ENCODE peak calls at places on chromosomes 11 and 22, in ten cellular contexts. One of them, this sample, is unnamed.

GRCh38 chr11:118901494-118902335 is 18.0 kb downstream of the CXCR5 start:
- DNase-seq in astrocyte of the cerebellum: no peak
- DNase-seq in tibial artery: peak
- DNase-seq in activated CD4-positive, alpha-beta T cell treated with anti-CD3 and anti-CD28 coated beads, Interleukin-2, amount 50 U/mL, for 24 hours: no peak
- DNase-seq in epithelial cell of esophagus: no peak
- DNase-seq in NCI-H1417: no peak
- DNase-seq in astrocyte: no peak
- DNase-seq in foreskin fibroblast: peak
- DNase-seq in A673: no peak
- DNase-seq in T-cell: no peak
- DNase-seq in this sample: no peak

GRCh38 chr11:46253258-46254134 is 24.0 kb upstream of the CREB3L1 start:
- DNase-seq in activated CD4-positive, alpha-beta T cell treated with anti-CD3 and anti-CD28 coated beads, Interleukin-2, amount 50 U/mL, for 24 hours: no peak
- DNase-seq in astrocyte of the cerebellum: no peak
- DNase-seq in T-cell: no peak
- DNase-seq in tibial artery: no peak
- DNase-seq in A673: no peak
- DNase-seq in foreskin fibroblast: peak
- DNase-seq in NCI-H1417: no peak
- DNase-seq in epithelial cell of esophagus: no peak
- DNase-seq in astrocyte: no peak
- DNase-seq in this sample: no peak

GRCh38 chr22:19215360-19215759 is 36.8 kb upstream of the SLC25A1 start:
- DNase-seq in epithelial cell of esophagus: no peak
- DNase-seq in NCI-H1417: no peak
- DNase-seq in foreskin fibroblast: no peak
- DNase-seq in astrocyte: no peak
- DNase-seq in A673: no peak
- DNase-seq in activated CD4-positive, alpha-beta T cell treated with anti-CD3 and anti-CD28 coated beads, Interleukin-2, amount 50 U/mL, for 24 hours: no peak
- DNase-seq in T-cell: no peak
- DNase-seq in tibial artery: no peak
- DNase-seq in astrocyte of the cerebellum: no peak
- DNase-seq in this sample: no peak

GRCh38 chr11:103111400-103111799 is 2.2 kb downstream of the DYNC2H1 start:
- DNase-seq in astrocyte: no peak
- DNase-seq in foreskin fibroblast: no peak
- DNase-seq in epithelial cell of esophagus: no peak
- DNase-seq in activated CD4-positive, alpha-beta T cell treated with anti-CD3 and anti-CD28 coated beads, Interleukin-2, amount 50 U/mL, for 24 hours: no peak
- DNase-seq in A673: no peak
- DNase-seq in tibial artery: no peak
- DNase-seq in astrocyte of the cerebellum: no peak
- DNase-seq in T-cell: no peak
- DNase-seq in NCI-H1417: no peak
- DNase-seq in this sample: no peak

GRCh38 chr11:26993965-26994446 is at the start of gene FIBIN:
- DNase-seq in foreskin fibroblast: peak
- DNase-seq in astrocyte of the cerebellum: no peak
- DNase-seq in tibial artery: peak
- DNase-seq in epithelial cell of esophagus: peak
- DNase-seq in T-cell: no peak
- DNase-seq in NCI-H1417: no peak
- DNase-seq in astrocyte: peak
- DNase-seq in A673: peak
- DNase-seq in activated CD4-positive, alpha-beta T cell treated with anti-CD3 and anti-CD28 coated beads, Interleukin-2, amount 50 U/mL, for 24 hours: no peak
- DNase-seq in this sample: no peak

GRCh38 chr11:108398439-108398838 is 68.9 kb downstream of the C11orf65 start:
- DNase-seq in activated CD4-positive, alpha-beta T cell treated with anti-CD3 and anti-CD28 coated beads, Interleukin-2, amount 50 U/mL, for 24 hours: no peak
- DNase-seq in T-cell: no peak
- DNase-seq in tibial artery: no peak
- DNase-seq in epithelial cell of esophagus: no peak
- DNase-seq in astrocyte: no peak
- DNase-seq in astrocyte of the cerebellum: no peak
- DNase-seq in foreskin fibroblast: no peak
- DNase-seq in NCI-H1417: no peak
- DNase-seq in A673: no peak
- DNase-seq in this sample: no peak

GRCh38 chr11:29482510-29482909 is 534.3 kb downstream of the KCNA4 start:
- DNase-seq in NCI-H1417: no peak
- DNase-seq in activated CD4-positive, alpha-beta T cell treated with anti-CD3 and anti-CD28 coated beads, Interleukin-2, amount 50 U/mL, for 24 hours: no peak
- DNase-seq in epithelial cell of esophagus: no peak
- DNase-seq in tibial artery: no peak
- DNase-seq in T-cell: no peak
- DNase-seq in astrocyte: no peak
- DNase-seq in astrocyte of the cerebellum: no peak
- DNase-seq in foreskin fibroblast: no peak
- DNase-seq in A673: no peak
- DNase-seq in this sample: no peak

GRCh38 chr22:29820941-29821789 is 16.9 kb downstream of the ASCC2 start:
- DNase-seq in A673: peak
- DNase-seq in astrocyte: peak
- DNase-seq in astrocyte of the cerebellum: peak
- DNase-seq in T-cell: peak
- DNase-seq in activated CD4-positive, alpha-beta T cell treated with anti-CD3 and anti-CD28 coated beads, Interleukin-2, amount 50 U/mL, for 24 hours: no peak
- DNase-seq in foreskin fibroblast: peak
- DNase-seq in epithelial cell of esophagus: peak
- DNase-seq in tibial artery: peak
- DNase-seq in NCI-H1417: peak
- DNase-seq in this sample: peak

GRCh38 chr11:88231894-88232482 is 56.7 kb upstream of the RAB38 start:
- DNase-seq in astrocyte: peak
- DNase-seq in tibial artery: no peak
- DNase-seq in activated CD4-positive, alpha-beta T cell treated with anti-CD3 and anti-CD28 coated beads, Interleukin-2, amount 50 U/mL, for 24 hours: no peak
- DNase-seq in foreskin fibroblast: peak
- DNase-seq in T-cell: peak
- DNase-seq in NCI-H1417: peak
- DNase-seq in astrocyte of the cerebellum: peak
- DNase-seq in A673: peak
- DNase-seq in epithelial cell of esophagus: peak
- DNase-seq in this sample: no peak

GRCh38 chr11:124536520-124536919 is 6.9 kb downstream of the OR8B12 start:
- DNase-seq in tibial artery: peak
- DNase-seq in astrocyte: peak
- DNase-seq in foreskin fibroblast: no peak
- DNase-seq in NCI-H1417: no peak
- DNase-seq in T-cell: no peak
- DNase-seq in epithelial cell of esophagus: peak
- DNase-seq in A673: peak
- DNase-seq in activated CD4-positive, alpha-beta T cell treated with anti-CD3 and anti-CD28 coated beads, Interleukin-2, amount 50 U/mL, for 24 hours: no peak
- DNase-seq in astrocyte of the cerebellum: no peak
- DNase-seq in this sample: no peak

GRCh38 chr11:125372088-125372487 is 124.0 kb downstream of the FEZ1 start:
- DNase-seq in tibial artery: no peak
- DNase-seq in A673: no peak
- DNase-seq in astrocyte: no peak
- DNase-seq in epithelial cell of esophagus: no peak
- DNase-seq in activated CD4-positive, alpha-beta T cell treated with anti-CD3 and anti-CD28 coated beads, Interleukin-2, amount 50 U/mL, for 24 hours: no peak
- DNase-seq in T-cell: no peak
- DNase-seq in foreskin fibroblast: no peak
- DNase-seq in NCI-H1417: no peak
- DNase-seq in astrocyte of the cerebellum: no peak
- DNase-seq in this sample: no peak

GRCh38 chr11:72574046-72574445 is 100.2 kb downstream of the PDE2A start:
- DNase-seq in foreskin fibroblast: no peak
- DNase-seq in A673: no peak
- DNase-seq in epithelial cell of esophagus: no peak
- DNase-seq in activated CD4-positive, alpha-beta T cell treated with anti-CD3 and anti-CD28 coated beads, Interleukin-2, amount 50 U/mL, for 24 hours: no peak
- DNase-seq in astrocyte of the cerebellum: no peak
- DNase-seq in tibial artery: no peak
- DNase-seq in astrocyte: no peak
- DNase-seq in NCI-H1417: no peak
- DNase-seq in T-cell: no peak
- DNase-seq in this sample: no peak

GRCh38 chr11:8298801-8299786 is 35.4 kb upstream of the LMO1 start:
- DNase-seq in activated CD4-positive, alpha-beta T cell treated with anti-CD3 and anti-CD28 coated beads, Interleukin-2, amount 50 U/mL, for 24 hours: no peak
- DNase-seq in epithelial cell of esophagus: no peak
- DNase-seq in astrocyte of the cerebellum: no peak
- DNase-seq in A673: no peak
- DNase-seq in astrocyte: no peak
- DNase-seq in tibial artery: peak
- DNase-seq in foreskin fibroblast: no peak
- DNase-seq in NCI-H1417: no peak
- DNase-seq in T-cell: no peak
- DNase-seq in this sample: no peak